ENCODE peak calls at places on chromosomes 16 and 17, in four cellular contexts. T is endothelial cell of umbilical vein, K is K562, G is H1. O is an unnamed sample.

GRCh38 chr17:44782349-44782850 is 23.6 kb downstream of the ADAM11 start:
- DNase-seq in T (no peak), K (no peak), G (no peak), O (no peak)

GRCh38 chr17:55722016-55722706 is 503 bp downstream of the TMEM100 start:
- DNase-seq in T (no peak), K (no peak), G (no peak), O (no peak)

GRCh38 chr17:78316867-78317816 is 42.7 kb downstream of the SOCS3 start:
- DNase-seq in T (no peak), K (peak), G (peak), O (peak)

GRCh38 chr16:72995151-72995881 is 52.6 kb downstream of the ZFHX3 start:
- DNase-seq in T (no peak), K (peak), G (peak), O (no peak)

GRCh38 chr17:56172517-56172982 is 19.3 kb downstream of the ANKFN1 start:
- DNase-seq in T (no peak), K (no peak), G (no peak), O (no peak)

GRCh38 chr17:38418693-38419507 is 9.4 kb upstream of the ARHGAP23 start:
- DNase-seq in T (no peak), K (no peak), G (peak), O (no peak)

GRCh38 chr16:24139282-24139681 is 116.9 kb upstream of the CACNG3 start:
- DNase-seq in T (no peak), K (peak), G (no peak), O (no peak)

GRCh38 chr17:44820631-44821196 is 9.4 kb downstream of the GJC1 start:
- DNase-seq in T (peak), K (no peak), G (no peak), O (peak)

GRCh38 chr16:4927661-4928060 is 9.3 kb downstream of the PPL start:
- DNase-seq in T (no peak), K (no peak), G (no peak), O (no peak)

GRCh38 chr17:28117304-28117703 is 74.8 kb downstream of the NLK start:
- DNase-seq in T (no peak), K (no peak), G (no peak), O (no peak)

GRCh38 chr16:73231969-73232554 is 184.1 kb upstream of the ZFHX3 start:
- DNase-seq in T (no peak), K (no peak), G (no peak), O (no peak)

GRCh38 chr16:52051773-52052172 is 495.2 kb downstream of the TOX3 start:
- DNase-seq in T (no peak), K (no peak), G (no peak), O (no peak)

GRCh38 chr17:5640726-5641125 is 56.4 kb upstream of the NLRP1 start:
- DNase-seq in T (no peak), K (no peak), G (no peak), O (no peak)

GRCh38 chr17:74305865-74306654 is 20.0 kb upstream of the KIF19 start:
- DNase-seq in T (no peak), K (no peak), G (no peak), O (no peak)

GRCh38 chr17:65139045-65139764 is 2.0 kb downstream of the RGS9 start:
- DNase-seq in T (no peak), K (no peak), G (no peak), O (no peak)

GRCh38 chr17:79802039-79802735 is 5.3 kb upstream of the CBX8 start:
- DNase-seq in T (no peak), K (no peak), G (peak), O (no peak)
- TF ChIP-seq EZH2 in T (no peak), K (no peak), G (no peak), O (peak)

GRCh38 chr17:7223375-7223774 is 3.6 kb downstream of the ACADVL start:
- DNase-seq in T (no peak), K (no peak), G (no peak), O (no peak)

GRCh38 chr17:7221281-7222092 is 1.7 kb downstream of the ACADVL start:
- DNase-seq in T (no peak), K (no peak), G (no peak), O (no peak)

GRCh38 chr17:7220593-7221280 is 999 bp downstream of the ACADVL start:
- DNase-seq in T (peak), K (peak), G (peak), O (peak)

GRCh38 chr17:7222972-7223292 is 3.2 kb downstream of the ACADVL start:
- DNase-seq in T (no peak), K (no peak), G (no peak), O (no peak)

GRCh38 chr17:7222093-7222971 is 2.6 kb downstream of the ACADVL start:
- DNase-seq in T (no peak), K (no peak), G (no peak), O (no peak)
- TF ChIP-seq POLR2AphosphoS5 in T (peak), K (peak), G (peak), O (peak)

DNA sequence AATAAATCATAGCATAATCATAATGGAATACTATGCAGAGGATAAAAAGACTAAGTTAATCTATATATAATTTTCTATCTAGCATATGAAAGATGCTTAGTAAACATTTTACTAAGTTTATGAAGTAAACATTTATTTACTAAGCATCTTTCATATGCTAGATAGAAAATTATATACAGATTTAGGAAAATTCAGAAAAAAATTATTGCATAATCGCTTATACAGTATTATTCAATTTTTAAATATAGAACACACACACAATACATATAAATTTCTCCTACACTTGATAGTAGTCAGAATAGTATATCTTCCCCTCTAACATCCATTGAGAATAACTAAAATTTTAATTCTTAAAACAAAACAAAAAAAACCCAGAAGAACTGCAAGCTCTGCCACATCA is 110.8 kb downstream of the CA4 start:
- DNase-seq in T (no peak), K (no peak), G (no peak), O (no peak)
- TF ChIP-seq JUN in T (no peak), K (no peak), G (no peak), O (no peak)

GRCh38 chr17:50634123-50634914 is at the start of gene ABCC3:
- DNase-seq in T (no peak), K (no peak), G (peak), O (peak)
- TF ChIP-seq EZH2 in T (no peak), K (no peak), G (peak), O (no peak)

DNA sequence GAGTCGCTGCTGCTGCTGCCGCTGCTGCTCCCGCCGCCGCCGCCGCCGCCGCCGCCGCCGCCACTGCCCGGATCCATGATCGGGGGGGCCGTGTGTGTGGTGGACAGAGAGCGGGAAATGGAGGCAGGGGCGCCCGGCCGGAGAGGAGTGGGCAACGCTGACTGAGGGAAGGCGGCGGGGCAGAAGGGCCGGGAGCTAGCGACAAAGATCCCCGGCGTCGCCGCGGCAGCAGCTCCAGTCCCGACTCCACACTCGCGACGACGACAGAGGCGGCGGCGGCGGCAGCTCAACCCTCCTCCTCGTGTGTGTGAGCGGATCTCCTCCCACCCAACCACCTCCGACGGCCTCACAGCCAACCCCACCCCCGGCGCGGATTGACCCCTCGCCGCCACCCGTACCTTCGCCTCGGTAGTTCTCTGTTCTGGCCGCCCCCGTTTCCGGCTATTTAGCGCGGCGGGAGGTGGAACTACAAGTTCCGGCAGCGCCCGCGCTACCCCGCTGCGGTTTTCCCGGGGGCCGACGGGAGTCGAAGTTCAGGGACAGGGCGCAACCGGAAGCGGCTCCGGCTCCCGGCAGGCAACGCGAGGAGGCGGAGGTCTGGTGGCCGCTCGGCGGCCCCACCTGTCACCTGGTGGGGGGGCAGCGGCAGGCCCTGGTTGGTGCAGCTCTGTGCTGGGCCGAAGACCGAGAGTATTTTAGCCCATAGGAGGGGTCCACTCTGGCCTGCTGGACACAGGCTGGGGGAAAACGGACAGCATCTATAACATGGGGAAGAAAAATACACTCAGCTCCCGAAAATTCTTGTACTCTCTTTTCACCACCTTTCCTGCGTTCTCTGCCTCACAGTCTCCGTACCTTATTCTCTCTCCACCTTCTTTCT is at the start of gene GSPT1:
- DNase-seq in T (peak), K (peak), G (peak), O (peak)
- TF ChIP-seq POLR2AphosphoS5 in T (peak), K (peak), G (peak), O (peak)

DNA sequence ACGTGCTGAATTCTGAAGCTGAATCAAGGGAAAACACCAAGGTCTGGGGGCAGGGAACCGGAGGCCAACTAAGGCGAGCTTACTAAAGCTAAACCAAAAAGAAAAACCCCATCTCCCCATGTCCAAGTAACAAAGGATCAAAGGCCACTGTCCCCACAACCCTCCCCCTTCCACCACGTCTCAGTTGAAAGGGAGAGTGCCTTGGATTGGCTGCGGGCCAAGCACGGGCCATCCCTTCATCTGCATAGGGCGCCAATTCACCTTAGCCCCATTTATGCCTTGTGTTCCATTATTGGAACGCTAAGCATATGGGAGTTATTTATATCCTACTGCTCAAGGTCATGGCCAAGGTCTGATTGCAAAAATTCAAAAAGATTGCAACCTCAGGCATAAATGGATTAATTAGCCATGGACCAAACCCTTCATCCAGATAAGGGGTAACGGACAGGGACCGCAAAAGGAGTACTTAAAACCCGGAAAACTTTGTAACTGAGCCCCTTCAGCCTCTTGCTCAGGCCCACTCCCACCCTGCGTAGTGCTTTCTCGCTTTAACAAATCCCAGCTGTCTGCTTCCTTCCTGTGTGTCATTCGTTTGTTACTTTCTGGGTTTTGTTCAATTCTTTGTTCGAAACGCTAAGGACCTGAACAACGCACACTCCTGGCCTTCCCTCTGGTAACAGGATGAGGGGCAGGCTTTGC is 753 bp upstream of the ATP6V0D1 start:
- DNase-seq in T (peak), K (no peak), G (no peak), O (peak)
- TF ChIP-seq JUN in T (no peak), K (no peak), G (no peak), O (no peak)

GRCh38 chr16:88316941-88317618 is 65.7 kb upstream of the ZNF469 start:
- DNase-seq in T (no peak), K (no peak), G (no peak), O (no peak)

GRCh38 chr16:88319116-88319965 is 63.4 kb upstream of the ZNF469 start:
- DNase-seq in T (no peak), K (no peak), G (no peak), O (no peak)

GRCh38 chr16:88317619-88317977 is 65.2 kb upstream of the ZNF469 start:
- DNase-seq in T (no peak), K (no peak), G (no peak), O (no peak)

GRCh38 chr16:88318091-88318494 is 64.7 kb upstream of the ZNF469 start:
- DNase-seq in T (no peak), K (no peak), G (no peak), O (no peak)

GRCh38 chr16:88318521-88318920 is 64.2 kb upstream of the ZNF469 start:
- DNase-seq in T (no peak), K (no peak), G (no peak), O (no peak)
- TF ChIP-seq EZH2 in T (no peak), K (no peak), G (no peak), O (no peak)

O was measured in HepG2.